ENCODE peak calls at places on chromosomes 1 and 21, in eight cellular contexts. One of them, this sample, is unnamed.

GRCh38 chr1:67713071-67713806 is 28.2 kb downstream of the GADD45A start:
- DNase-seq in IMR-90: peak; percentile 91
- DNase-seq in effector memory CD4-positive, alpha-beta T cell: no peak
- DNase-seq in psoas muscle: no peak
- DNase-seq in naive thymus-derived CD4-positive, alpha-beta T cell: no peak
- DNase-seq in uterus: peak; percentile 48
- DNase-seq in Panc1: no peak
- DNase-seq in stomach: peak; percentile 64
- DNase-seq in this sample: peak; percentile 69

GRCh38 chr1:154696001-154696400 is 88.0 kb upstream of the ADAR start:
- DNase-seq in naive thymus-derived CD4-positive, alpha-beta T cell: no peak
- DNase-seq in effector memory CD4-positive, alpha-beta T cell: no peak
- DNase-seq in uterus: no peak
- DNase-seq in IMR-90: no peak
- DNase-seq in stomach: no peak
- DNase-seq in Panc1: no peak
- DNase-seq in psoas muscle: no peak
- DNase-seq in this sample: no peak

GRCh38 chr1:1116701-1117468 is 996 bp upstream of the C1orf159 start:
- DNase-seq in stomach: no peak
- DNase-seq in effector memory CD4-positive, alpha-beta T cell: peak; percentile 20
- DNase-seq in IMR-90: no peak
- DNase-seq in uterus: no peak
- DNase-seq in Panc1: no peak
- DNase-seq in naive thymus-derived CD4-positive, alpha-beta T cell: peak; percentile 58
- DNase-seq in psoas muscle: peak; percentile 66
- DNase-seq in this sample: no peak

GRCh38 chr1:3668585-3669300 is 16.4 kb downstream of the TP73 start:
- DNase-seq in Panc1: no peak
- DNase-seq in IMR-90: no peak
- DNase-seq in psoas muscle: peak; percentile 93
- DNase-seq in stomach: peak; percentile 94
- DNase-seq in uterus: no peak
- DNase-seq in naive thymus-derived CD4-positive, alpha-beta T cell: no peak
- DNase-seq in effector memory CD4-positive, alpha-beta T cell: no peak
- DNase-seq in this sample: peak; percentile 88

GRCh38 chr1:12764016-12764415 is 9.5 kb upstream of the PRAMEF12 start:
- DNase-seq in effector memory CD4-positive, alpha-beta T cell: no peak
- DNase-seq in stomach: no peak
- DNase-seq in uterus: no peak
- DNase-seq in psoas muscle: no peak
- DNase-seq in IMR-90: no peak
- DNase-seq in Panc1: no peak
- DNase-seq in naive thymus-derived CD4-positive, alpha-beta T cell: no peak
- DNase-seq in this sample: no peak

GRCh38 chr1:63946866-63947491 is 173.2 kb downstream of the ROR1 start:
- DNase-seq in stomach: peak; percentile 66
- DNase-seq in naive thymus-derived CD4-positive, alpha-beta T cell: no peak
- DNase-seq in Panc1: no peak
- DNase-seq in uterus: no peak
- DNase-seq in IMR-90: no peak
- DNase-seq in psoas muscle: peak; percentile 74
- DNase-seq in effector memory CD4-positive, alpha-beta T cell: no peak
- DNase-seq in this sample: no peak

GRCh38 chr21:32940079-32941014 is 85.4 kb upstream of the OLIG2 start:
- DNase-seq in naive thymus-derived CD4-positive, alpha-beta T cell: peak; percentile 23
- DNase-seq in stomach: peak; percentile 44
- DNase-seq in IMR-90: peak; percentile 43
- DNase-seq in uterus: peak; percentile 16
- DNase-seq in effector memory CD4-positive, alpha-beta T cell: peak; percentile 29
- DNase-seq in Panc1: peak; percentile 22
- DNase-seq in psoas muscle: no peak
- DNase-seq in this sample: peak; percentile 69

GRCh38 chr1:16137890-16138467 is 17.9 kb downstream of the EPHA2 start:
- DNase-seq in naive thymus-derived CD4-positive, alpha-beta T cell: no peak
- DNase-seq in uterus: no peak
- DNase-seq in stomach: no peak
- DNase-seq in IMR-90: no peak
- DNase-seq in effector memory CD4-positive, alpha-beta T cell: no peak
- DNase-seq in Panc1: no peak
- DNase-seq in psoas muscle: no peak
- DNase-seq in this sample: no peak

GRCh38 chr1:11331036-11331765 is 58.2 kb downstream of the UBIAD1 start:
- DNase-seq in Panc1: no peak
- DNase-seq in psoas muscle: no peak
- DNase-seq in effector memory CD4-positive, alpha-beta T cell: no peak
- DNase-seq in naive thymus-derived CD4-positive, alpha-beta T cell: no peak
- DNase-seq in IMR-90: no peak
- DNase-seq in uterus: no peak
- DNase-seq in stomach: no peak
- DNase-seq in this sample: no peak

GRCh38 chr1:193707271-193708015 is 521.0 kb upstream of the B3GALT2 start:
- DNase-seq in stomach: no peak
- DNase-seq in psoas muscle: no peak
- DNase-seq in uterus: no peak
- DNase-seq in Panc1: no peak
- DNase-seq in effector memory CD4-positive, alpha-beta T cell: no peak
- DNase-seq in IMR-90: peak; percentile 75
- DNase-seq in naive thymus-derived CD4-positive, alpha-beta T cell: no peak
- DNase-seq in this sample: peak; percentile 37

GRCh38 chr1:171221665-171222591 is 26.4 kb upstream of the FMO1 start:
- DNase-seq in Panc1: no peak
- DNase-seq in psoas muscle: no peak
- DNase-seq in uterus: no peak
- DNase-seq in IMR-90: peak; percentile 22
- DNase-seq in naive thymus-derived CD4-positive, alpha-beta T cell: no peak
- DNase-seq in stomach: no peak
- DNase-seq in effector memory CD4-positive, alpha-beta T cell: no peak
- DNase-seq in this sample: no peak

GRCh38 chr1:17485280-17485679 is 45.8 kb upstream of the RCC2 start:
- DNase-seq in uterus: no peak
- DNase-seq in IMR-90: peak; percentile 10
- DNase-seq in effector memory CD4-positive, alpha-beta T cell: no peak
- DNase-seq in psoas muscle: no peak
- DNase-seq in stomach: peak; percentile 27
- DNase-seq in Panc1: no peak
- DNase-seq in naive thymus-derived CD4-positive, alpha-beta T cell: no peak
- DNase-seq in this sample: peak; percentile 43

GRCh38 chr21:31305888-31306287 is 38.2 kb downstream of the TIAM1 start:
- DNase-seq in IMR-90: no peak
- DNase-seq in psoas muscle: no peak
- DNase-seq in uterus: no peak
- DNase-seq in Panc1: no peak
- DNase-seq in stomach: no peak
- DNase-seq in naive thymus-derived CD4-positive, alpha-beta T cell: no peak
- DNase-seq in effector memory CD4-positive, alpha-beta T cell: no peak
- DNase-seq in this sample: no peak

GRCh38 chr1:235095938-235096562 is 32.6 kb downstream of the TOMM20 start:
- DNase-seq in psoas muscle: no peak
- DNase-seq in IMR-90: no peak
- DNase-seq in stomach: no peak
- DNase-seq in uterus: no peak
- DNase-seq in Panc1: no peak
- DNase-seq in effector memory CD4-positive, alpha-beta T cell: no peak
- DNase-seq in naive thymus-derived CD4-positive, alpha-beta T cell: no peak
- DNase-seq in this sample: no peak

GRCh38 chr21:38511662-38512243 is 13.5 kb upstream of the ERG start:
- DNase-seq in stomach: no peak
- DNase-seq in IMR-90: no peak
- DNase-seq in Panc1: no peak
- DNase-seq in naive thymus-derived CD4-positive, alpha-beta T cell: no peak
- DNase-seq in effector memory CD4-positive, alpha-beta T cell: no peak
- DNase-seq in uterus: no peak
- DNase-seq in psoas muscle: no peak
- DNase-seq in this sample: no peak

GRCh38 chr1:75136921-75137641 is 2.9 kb downstream of the LHX8 start:
- DNase-seq in IMR-90: no peak
- DNase-seq in uterus: no peak
- DNase-seq in Panc1: no peak
- DNase-seq in effector memory CD4-positive, alpha-beta T cell: no peak
- DNase-seq in naive thymus-derived CD4-positive, alpha-beta T cell: no peak
- DNase-seq in stomach: no peak
- DNase-seq in psoas muscle: no peak
- DNase-seq in this sample: peak; percentile 15

GRCh38 chr1:183070923-183071618 is 47.9 kb downstream of the LAMC1 start:
- DNase-seq in uterus: no peak
- DNase-seq in effector memory CD4-positive, alpha-beta T cell: no peak
- DNase-seq in psoas muscle: no peak
- DNase-seq in Panc1: no peak
- DNase-seq in IMR-90: peak; percentile 95
- DNase-seq in naive thymus-derived CD4-positive, alpha-beta T cell: no peak
- DNase-seq in stomach: no peak
- DNase-seq in this sample: no peak
- H3K27me3 ChIP-seq in uterus: no peaks in the 10 kb centered on the region
- H3K27me3 ChIP-seq in effector memory CD4-positive, alpha-beta T cell: no peaks in the 10 kb centered on the region
- H3K27me3 ChIP-seq in psoas muscle: no peaks in the 10 kb centered on the region
- H3K27me3 ChIP-seq in Panc1: no peaks in the 10 kb centered on the region
- H3K27me3 ChIP-seq in IMR-90: no peaks in the 10 kb centered on the region
- H3K27me3 ChIP-seq in naive thymus-derived CD4-positive, alpha-beta T cell: no peaks in the 10 kb centered on the region
- H3K27me3 ChIP-seq in stomach: no peaks in the 10 kb centered on the region
- H3K27me3 ChIP-seq in this sample: no peaks in the 10 kb centered on the region

DNA sequence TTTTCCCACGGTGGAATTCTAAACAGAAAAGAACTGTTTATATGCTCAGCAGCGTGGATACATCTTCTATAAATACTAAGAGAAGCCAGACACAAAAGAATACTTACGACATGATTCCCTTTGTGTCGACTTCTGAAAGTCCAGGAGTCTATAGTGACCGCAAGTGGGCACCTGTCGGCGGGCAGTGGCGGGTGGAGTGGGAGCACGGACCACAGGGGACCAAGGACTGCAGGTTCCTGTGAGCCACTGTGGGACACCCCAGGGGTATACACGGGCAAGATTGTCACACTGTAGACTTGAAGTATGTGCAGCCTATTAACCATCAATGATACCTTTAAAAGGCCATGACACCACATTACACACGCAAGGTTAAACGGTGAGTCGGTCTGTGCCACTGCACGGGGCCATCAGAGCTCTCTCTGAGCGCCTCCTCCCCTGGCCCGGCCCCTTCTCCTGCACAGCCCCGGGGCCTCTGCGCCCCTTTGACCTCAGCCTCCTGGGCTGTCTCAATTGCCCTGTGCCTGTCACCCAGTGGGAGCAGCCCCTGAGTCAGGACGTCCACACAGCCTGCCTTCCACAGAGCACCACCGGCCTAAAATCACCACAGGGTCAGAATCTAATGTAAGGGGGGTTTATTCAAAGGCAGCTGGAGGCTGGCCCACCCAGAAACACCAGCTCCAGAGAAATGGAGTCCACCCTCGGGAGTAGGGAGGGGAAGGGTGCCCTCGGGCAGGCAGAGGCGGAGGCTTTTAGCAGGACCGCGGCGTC is 90.0 kb upstream of the COL6A1 start:
- DNase-seq in uterus: no peak
- DNase-seq in Panc1: no peak
- DNase-seq in naive thymus-derived CD4-positive, alpha-beta T cell: no peak
- DNase-seq in effector memory CD4-positive, alpha-beta T cell: no peak
- DNase-seq in IMR-90: peak; percentile 11
- DNase-seq in stomach: no peak
- DNase-seq in psoas muscle: peak; percentile 23
- DNase-seq in this sample: no peak
- H3K4me1 ChIP-seq in uterus: peaks cover 8% of the 10 kb centered on the region
- H3K4me1 ChIP-seq in Panc1: no peaks in the 10 kb centered on the region
- H3K4me1 ChIP-seq in naive thymus-derived CD4-positive, alpha-beta T cell: peaks cover 65% of the 10 kb centered on the region
- H3K4me1 ChIP-seq in effector memory CD4-positive, alpha-beta T cell: peaks cover 50% of the 10 kb centered on the region
- H3K4me1 ChIP-seq in IMR-90: peaks cover 9% of the 10 kb centered on the region
- H3K4me1 ChIP-seq in stomach: peaks cover 6% of the 10 kb centered on the region
- H3K4me1 ChIP-seq in psoas muscle: no peaks in the 10 kb centered on the region
- H3K4me1 ChIP-seq in this sample: peaks cover 33% of the 10 kb centered on the region

GRCh38 chr1:86447198-86447790 is 21.4 kb upstream of the CLCA1 start:
- DNase-seq in Panc1: no peak
- DNase-seq in naive thymus-derived CD4-positive, alpha-beta T cell: no peak
- DNase-seq in stomach: no peak
- DNase-seq in psoas muscle: no peak
- DNase-seq in uterus: no peak
- DNase-seq in IMR-90: no peak
- DNase-seq in effector memory CD4-positive, alpha-beta T cell: no peak
- DNase-seq in this sample: no peak
- H3K4me3 ChIP-seq in Panc1: no peak overlapping the region
- H3K4me3 ChIP-seq in naive thymus-derived CD4-positive, alpha-beta T cell: no peak overlapping the region
- H3K4me3 ChIP-seq in stomach: no peak overlapping the region
- H3K4me3 ChIP-seq in psoas muscle: no peak overlapping the region
- H3K4me3 ChIP-seq in uterus: no peak overlapping the region
- H3K4me3 ChIP-seq in IMR-90: no peak overlapping the region
- H3K4me3 ChIP-seq in effector memory CD4-positive, alpha-beta T cell: no peak overlapping the region
- H3K4me3 ChIP-seq in this sample: no peak overlapping the region

GRCh38 chr1:95046359-95046758 is 26.4 kb downstream of the ALG14 start:
- DNase-seq in stomach: no peak
- DNase-seq in effector memory CD4-positive, alpha-beta T cell: no peak
- DNase-seq in uterus: no peak
- DNase-seq in psoas muscle: no peak
- DNase-seq in Panc1: no peak
- DNase-seq in IMR-90: no peak
- DNase-seq in naive thymus-derived CD4-positive, alpha-beta T cell: no peak
- DNase-seq in this sample: no peak

GRCh38 chr1:95041491-95042165 is 31.1 kb downstream of the ALG14 start:
- DNase-seq in psoas muscle: no peak
- DNase-seq in naive thymus-derived CD4-positive, alpha-beta T cell: no peak
- DNase-seq in effector memory CD4-positive, alpha-beta T cell: no peak
- DNase-seq in uterus: peak; percentile 81
- DNase-seq in Panc1: peak; percentile 32
- DNase-seq in IMR-90: peak; percentile 92
- DNase-seq in stomach: peak; percentile 59
- DNase-seq in this sample: peak; percentile 92

GRCh38 chr1:95040032-95040525 is 32.7 kb downstream of the ALG14 start:
- DNase-seq in stomach: no peak
- DNase-seq in IMR-90: no peak
- DNase-seq in uterus: no peak
- DNase-seq in naive thymus-derived CD4-positive, alpha-beta T cell: no peak
- DNase-seq in psoas muscle: no peak
- DNase-seq in Panc1: no peak
- DNase-seq in effector memory CD4-positive, alpha-beta T cell: no peak
- DNase-seq in this sample: no peak

GRCh38 chr1:95042286-95042685 is 30.5 kb downstream of the ALG14 start:
- DNase-seq in Panc1: no peak
- DNase-seq in psoas muscle: no peak
- DNase-seq in naive thymus-derived CD4-positive, alpha-beta T cell: no peak
- DNase-seq in effector memory CD4-positive, alpha-beta T cell: no peak
- DNase-seq in uterus: no peak
- DNase-seq in stomach: no peak
- DNase-seq in IMR-90: peak; percentile 32
- DNase-seq in this sample: no peak

DNA sequence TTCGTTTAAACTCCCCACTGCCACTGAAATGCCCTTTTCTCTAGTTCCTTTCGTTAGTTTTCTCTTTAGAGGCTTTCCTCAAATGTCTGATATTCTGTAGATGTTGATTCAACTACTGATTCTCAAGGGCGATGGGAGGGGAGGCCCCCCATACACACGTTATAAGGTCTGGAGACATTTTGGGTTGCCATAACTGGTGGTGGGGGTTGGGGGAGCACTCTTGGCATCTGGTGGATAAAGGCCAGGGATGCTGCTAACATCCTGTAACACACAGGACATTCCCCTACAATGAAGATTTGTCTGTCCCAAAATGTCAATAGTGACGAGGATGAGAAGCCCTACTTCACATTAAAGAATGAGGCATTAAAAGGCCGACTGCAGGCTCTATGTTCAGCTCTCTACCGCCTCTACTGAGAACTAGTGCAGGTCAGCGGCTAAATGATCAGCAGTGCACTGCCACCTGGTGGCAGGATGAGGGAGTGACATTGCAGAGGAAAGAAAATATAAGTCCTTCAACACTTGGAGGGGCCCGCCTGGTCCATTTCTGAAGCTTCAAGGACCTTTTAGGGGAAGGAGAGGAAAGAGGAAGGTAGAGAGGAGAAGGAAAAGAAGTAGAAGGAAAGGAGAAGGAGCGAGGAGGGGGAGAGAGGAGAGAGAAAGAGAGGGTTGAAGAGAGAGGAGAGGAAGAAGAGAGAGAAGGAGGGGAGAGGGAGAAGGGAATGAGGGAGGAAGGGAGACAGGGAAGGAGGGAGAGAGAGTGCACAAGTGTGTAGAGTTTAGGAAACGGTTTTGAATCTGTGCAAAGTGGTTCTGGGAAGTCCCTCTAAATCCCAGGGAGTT is 29.4 kb downstream of the ALG14 start:
- DNase-seq in naive thymus-derived CD4-positive, alpha-beta T cell: peak; percentile 75
- DNase-seq in stomach: peak; percentile 89
- DNase-seq in effector memory CD4-positive, alpha-beta T cell: peak; percentile 62
- DNase-seq in uterus: peak; percentile 92
- DNase-seq in Panc1: peak; percentile 60
- DNase-seq in IMR-90: peak; percentile 86
- DNase-seq in psoas muscle: peak; percentile 81
- DNase-seq in this sample: peak; percentile 91
- H3K27me3 ChIP-seq in naive thymus-derived CD4-positive, alpha-beta T cell: no peaks in the 10 kb centered on the region
- H3K27me3 ChIP-seq in stomach: no peaks in the 10 kb centered on the region
- H3K27me3 ChIP-seq in effector memory CD4-positive, alpha-beta T cell: no peaks in the 10 kb centered on the region
- H3K27me3 ChIP-seq in uterus: no peaks in the 10 kb centered on the region
- H3K27me3 ChIP-seq in Panc1: no peaks in the 10 kb centered on the region
- H3K27me3 ChIP-seq in IMR-90: no peaks in the 10 kb centered on the region
- H3K27me3 ChIP-seq in psoas muscle: no peaks in the 10 kb centered on the region
- H3K27me3 ChIP-seq in this sample: no peaks in the 10 kb centered on the region